ENCODE peak calls at places on chromosomes 2 and 18, in four cellular contexts. I is uterus, Y is left lung, L is hepatocyte. Z is an unnamed sample.
A peak's percentile ranks its signal among the peaks of the same experiment; 100 is the strongest.

GRCh38 chr2:216827073-216827725 is 32.7 kb downstream of the TNP1 start:
- DNase-seq in I (no peak), Y (no peak), L (no peak), Z (no peak)

GRCh38 chr2:224545884-224546644 is 39.1 kb downstream of the CUL3 start:
- DNase-seq in I (no peak), Y (no peak), L (no peak), Z (no peak)

GRCh38 chr2:230738391-230738811 is 25.8 kb downstream of the CAB39 start:
- DNase-seq in I (no peak), Y (no peak), L (peak; percentile 30), Z (no peak)

GRCh38 chr2:96258393-96259022 is 7.3 kb downstream of the TMEM127 start:
- DNase-seq in I (no peak), Y (no peak), L (no peak), Z (no peak)

GRCh38 chr2:241950878-241951331 is 81.4 kb downstream of the RTP5 start:
- DNase-seq in I (peak; percentile 79), Y (peak; percentile 89), L (peak; percentile 89), Z (peak; percentile 17)

GRCh38 chr2:218961651-218962570 is 2.4 kb downstream of the CDK5R2 start:
- DNase-seq in I (no peak), Y (no peak), L (no peak), Z (no peak)

GRCh38 chr2:145503511-145503910 is 983.6 kb upstream of the ZEB2 start:
- DNase-seq in I (no peak), Y (no peak), L (peak; percentile 4), Z (no peak)

GRCh38 chr2:225402200-225402776 is 2.8 kb downstream of the NYAP2 start:
- DNase-seq in I (no peak), Y (no peak), L (no peak), Z (no peak)

GRCh38 chr2:216548901-216549321 is 50.3 kb downstream of the RPL37A start:
- DNase-seq in I (peak; percentile 67), Y (no peak), L (no peak), Z (no peak)

GRCh38 chr2:55013936-55014335 is 36.3 kb downstream of the RTN4 start:
- DNase-seq in I (no peak), Y (no peak), L (no peak), Z (no peak)

GRCh38 chr2:241844066-241844728 is 14.5 kb downstream of the PDCD1 start:
- DNase-seq in I (peak; percentile 78), Y (peak; percentile 90), L (peak; percentile 93), Z (no peak)

GRCh38 chr2:94956797-94957391 is 68.6 kb upstream of the MAL start:
- DNase-seq in I (no peak), Y (no peak), L (no peak), Z (peak; percentile 15)

GRCh38 chr18:42310956-42311355 is 355.9 kb downstream of the PIK3C3 start:
- DNase-seq in I (no peak), Y (no peak), L (no peak), Z (no peak)

GRCh38 chr2:147182260-147182659 is 662.6 kb upstream of the ACVR2A start:
- DNase-seq in I (no peak), Y (no peak), L (no peak), Z (no peak)

GRCh38 chr18:76499596-76500340 is 4.7 kb upstream of the ZNF516 start:
- DNase-seq in I (no peak), Y (no peak), L (no peak), Z (no peak)

GRCh38 chr2:129803067-129803466 is 176.4 kb upstream of the RAB6C start:
- DNase-seq in I (no peak), Y (no peak), L (no peak), Z (no peak)

GRCh38 chr2:43005975-43006833 is 213.8 kb upstream of the HAAO start:
- DNase-seq in I (no peak), Y (no peak), L (no peak), Z (no peak)

GRCh38 chr2:201984800-201985525 is 48.7 kb upstream of the FZD7 start:
- DNase-seq in I (no peak), Y (no peak), L (no peak), Z (no peak)

DNA sequence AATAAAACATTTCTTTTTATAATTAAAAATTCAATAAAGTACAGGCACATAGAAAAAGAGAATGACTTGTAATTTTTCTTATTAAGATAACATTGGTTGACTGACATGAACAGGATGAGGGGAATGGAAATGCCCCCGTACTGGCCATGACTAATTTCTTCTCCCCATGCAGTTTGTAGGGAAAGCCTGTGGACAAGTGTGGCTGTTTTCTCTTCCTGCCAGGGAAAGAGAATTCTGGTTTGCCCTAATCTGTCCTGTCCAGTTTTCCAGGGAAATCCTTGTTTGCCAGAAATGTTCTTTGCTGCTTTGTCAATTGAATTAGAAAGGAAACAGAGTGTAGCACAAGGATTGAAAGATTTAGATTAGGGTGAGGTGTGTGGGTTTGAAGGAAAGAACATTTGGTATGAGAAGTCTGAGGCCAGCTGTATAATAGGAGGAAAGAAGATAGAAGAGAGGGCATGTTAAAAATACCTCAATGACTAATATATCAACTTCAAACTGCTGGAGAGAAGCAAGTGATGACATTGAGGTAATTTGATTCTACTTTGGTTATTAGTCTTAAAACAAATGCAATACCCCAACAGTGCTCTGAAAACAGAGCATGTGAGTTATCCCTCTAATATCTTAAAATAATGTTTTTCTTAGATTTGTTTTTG is 593.9 kb upstream of the ZNF804A start:
- DNase-seq in I (no peak), Y (no peak), L (no peak), Z (no peak)
- H3K4me3 ChIP-seq in I (no peak overlapping the region), Y (no peak overlapping the region), L (no peak overlapping the region), Z (no peak overlapping the region)

GRCh38 chr2:127191331-127192219 is 28.5 kb downstream of the CYP27C1 start:
- DNase-seq in I (no peak), Y (no peak), L (no peak), Z (no peak)
- TF ChIP-seq CTCF in I (no peak), Y (no peak), L (no peak), Z (no peak)

GRCh38 chr2:173399229-173399628 is 44.6 kb downstream of the CDCA7 start:
- DNase-seq in I (no peak), Y (no peak), L (no peak), Z (no peak)
- H3K4me3 ChIP-seq in I (no peak overlapping the region), Y (no peak overlapping the region), L (no peak overlapping the region), Z (no peak overlapping the region)

DNA sequence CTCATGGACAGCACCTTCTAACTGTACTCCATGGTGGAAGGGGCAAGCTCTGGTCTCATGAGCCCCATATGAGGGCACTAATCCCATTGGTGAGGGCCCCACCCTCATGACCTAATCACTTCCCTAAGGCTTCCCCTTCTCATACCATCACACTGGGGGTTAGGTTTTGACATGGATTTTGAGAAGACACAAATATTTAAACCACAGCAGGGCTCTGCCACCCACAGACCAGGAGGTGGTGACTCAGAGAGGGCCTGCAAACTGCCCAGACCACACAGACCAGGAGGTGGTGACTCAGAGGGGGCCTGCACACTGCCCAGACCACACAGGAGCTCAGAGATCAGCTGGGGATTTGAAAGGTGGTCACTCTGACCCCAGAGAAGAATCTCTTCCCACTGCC is 222.0 kb downstream of the KLHL29 start:
- DNase-seq in I (no peak), Y (no peak), L (no peak), Z (no peak)
- TF ChIP-seq CTCF in I (no peak), Y (no peak), L (no peak), Z (no peak)